ENCODE peak calls at places on chromosomes 7 and 10, in ten cellular contexts. C, B, X, J, U, N, G, V, F and P are unnamed samples.

GRCh38 chr10:42926831-42927230 is 144.2 kb downstream of the BMS1 start:
- DNase-seq in C (no peak), B (no peak), X (no peak), J (no peak), U (no peak), N (peak), G (no peak), V (no peak), F (no peak), P (no peak)

GRCh38 chr10:7576340-7576739 is 90.4 kb downstream of the ITIH5 start:
- DNase-seq in C (no peak), B (no peak), X (no peak), J (peak), U (no peak), N (no peak), G (no peak), V (no peak), F (no peak), P (no peak)

GRCh38 chr10:6907877-6908530 is 327.9 kb upstream of the PRKCQ start:
- DNase-seq in C (no peak), B (no peak), X (no peak), J (no peak), U (no peak), N (no peak), G (no peak), V (no peak), F (no peak), P (no peak)

GRCh38 chr7:44650772-44651171 is 44.3 kb downstream of the OGDH start:
- DNase-seq in C (no peak), B (no peak), X (no peak), J (peak), U (no peak), N (no peak), G (peak), V (no peak), F (peak), P (no peak)

GRCh38 chr10:127159648-127160245 is 36.6 kb downstream of the INSYN2A start:
- DNase-seq in C (no peak), B (no peak), X (no peak), J (no peak), U (no peak), N (no peak), G (no peak), V (no peak), F (no peak), P (no peak)

GRCh38 chr10:49552277-49552676 is 13.4 kb upstream of the ERCC6 start:
- DNase-seq in C (no peak), B (peak), X (no peak), J (no peak), U (no peak), N (peak), G (no peak), V (no peak), F (no peak), P (peak)

GRCh38 chr10:50375051-50375452 is 123.7 kb upstream of the ASAH2 start:
- DNase-seq in C (no peak), B (no peak), X (no peak), J (no peak), U (no peak), N (no peak), G (no peak), V (no peak), F (no peak), P (no peak)

GRCh38 chr10:70363292-70363691 is 19.1 kb downstream of the LRRC20 start:
- DNase-seq in C (no peak), B (no peak), X (no peak), J (no peak), U (no peak), N (no peak), G (no peak), V (no peak), F (no peak), P (no peak)

GRCh38 chr7:1794888-1795542 is 124.9 kb downstream of the ELFN1 start:
- DNase-seq in C (peak), B (no peak), X (no peak), J (no peak), U (peak), N (peak), G (no peak), V (no peak), F (no peak), P (peak)

GRCh38 chr7:148856035-148856881 is 27.8 kb downstream of the EZH2 start:
- DNase-seq in C (peak), B (no peak), X (peak), J (no peak), U (no peak), N (peak), G (peak), V (no peak), F (no peak), P (no peak)

GRCh38 chr7:98956937-98957336 is 78.6 kb downstream of the TRRAP start:
- DNase-seq in C (no peak), B (no peak), X (no peak), J (no peak), U (peak), N (no peak), G (peak), V (no peak), F (peak), P (peak)

GRCh38 chr10:34492081-34492480 is 323.0 kb downstream of the PARD3 start:
- DNase-seq in C (no peak), B (no peak), X (no peak), J (no peak), U (no peak), N (no peak), G (no peak), V (no peak), F (no peak), P (no peak)

GRCh38 chr7:24701232-24701898 is 55.9 kb downstream of the GSDME start:
- DNase-seq in C (no peak), B (peak), X (no peak), J (no peak), U (peak), N (peak), G (no peak), V (peak), F (no peak), P (peak)

GRCh38 chr7:132500727-132501410 is 75.4 kb downstream of the PLXNA4 start:
- DNase-seq in C (no peak), B (no peak), X (no peak), J (peak), U (no peak), N (peak), G (peak), V (no peak), F (peak), P (peak)

GRCh38 chr7:86008898-86009297 is 634.8 kb upstream of the GRM3 start:
- DNase-seq in C (no peak), B (no peak), X (no peak), J (no peak), U (no peak), N (no peak), G (no peak), V (no peak), F (no peak), P (no peak)

GRCh38 chr10:16483241-16483917 is 38.3 kb downstream of the C1QL3 start:
- DNase-seq in C (no peak), B (no peak), X (no peak), J (no peak), U (no peak), N (no peak), G (no peak), V (no peak), F (no peak), P (no peak)

GRCh38 chr10:71221586-71222202 is 9.3 kb downstream of the UNC5B start:
- DNase-seq in C (no peak), B (no peak), X (no peak), J (peak), U (no peak), N (no peak), G (no peak), V (no peak), F (no peak), P (no peak)

GRCh38 chr10:80444646-80445319 is 9.3 kb upstream of the TSPAN14 start:
- DNase-seq in C (peak), B (no peak), X (peak), J (peak), U (peak), N (peak), G (peak), V (no peak), F (peak), P (peak)

GRCh38 chr7:69739182-69739581 is 140.9 kb downstream of the AUTS2 start:
- DNase-seq in C (no peak), B (no peak), X (no peak), J (no peak), U (no peak), N (no peak), G (no peak), V (no peak), F (no peak), P (no peak)

GRCh38 chr10:63862860-63863259 is 341.7 kb downstream of the REEP3 start:
- DNase-seq in C (no peak), B (no peak), X (no peak), J (no peak), U (no peak), N (no peak), G (no peak), V (no peak), F (no peak), P (no peak)

GRCh38 chr10:80670774-80671173 is 133.1 kb downstream of the SH2D4B start:
- DNase-seq in C (no peak), B (no peak), X (no peak), J (no peak), U (no peak), N (no peak), G (no peak), V (no peak), F (no peak), P (no peak)

GRCh38 chr7:25028370-25028971 is 48.5 kb upstream of the OSBPL3 start:
- DNase-seq in C (peak), B (peak), X (no peak), J (no peak), U (peak), N (peak), G (no peak), V (peak), F (no peak), P (peak)

GRCh38 chr7:151426486-151426905 is 13.4 kb downstream of the CRYGN start:
- DNase-seq in C (no peak), B (peak), X (no peak), J (peak), U (peak), N (peak), G (peak), V (peak), F (peak), P (peak)

GRCh38 chr10:27743736-27744477 is 1.7 kb downstream of the MKX start:
- DNase-seq in C (no peak), B (no peak), X (no peak), J (no peak), U (no peak), N (peak), G (no peak), V (no peak), F (no peak), P (peak)

GRCh38 chr7:79217468-79217867 is 236.0 kb downstream of the MAGI2 start:
- DNase-seq in C (peak), B (no peak), X (no peak), J (no peak), U (no peak), N (no peak), G (no peak), V (no peak), F (no peak), P (peak)

GRCh38 chr10:2279666-2280065 is 542.3 kb upstream of the ADARB2 start:
- DNase-seq in C (no peak), B (no peak), X (no peak), J (no peak), U (no peak), N (no peak), G (no peak), V (no peak), F (no peak), P (no peak)

GRCh38 chr7:36648441-36648840 is 75.9 kb downstream of the AOAH start:
- DNase-seq in C (no peak), B (no peak), X (no peak), J (no peak), U (no peak), N (no peak), G (no peak), V (no peak), F (no peak), P (no peak)

GRCh38 chr10:34759161-34759836 is 55.8 kb downstream of the PARD3 start:
- DNase-seq in C (no peak), B (no peak), X (no peak), J (no peak), U (no peak), N (no peak), G (no peak), V (no peak), F (no peak), P (no peak)

GRCh38 chr7:81014266-81014665 is 95.4 kb upstream of the SEMA3C start:
- DNase-seq in C (no peak), B (no peak), X (no peak), J (no peak), U (no peak), N (peak), G (no peak), V (no peak), F (no peak), P (no peak)

GRCh38 chr7:46279290-46279689 is 358.2 kb upstream of the IGFBP3 start:
- DNase-seq in C (no peak), B (no peak), X (no peak), J (no peak), U (no peak), N (no peak), G (no peak), V (no peak), F (no peak), P (no peak)

GRCh38 chr10:59803714-59804113 is 50.5 kb upstream of the MRLN start:
- DNase-seq in C (no peak), B (no peak), X (no peak), J (no peak), U (no peak), N (no peak), G (no peak), V (no peak), F (no peak), P (no peak)

GRCh38 chr10:110076559-110077318 is 69.0 kb downstream of the ADD3 start:
- DNase-seq in C (peak), B (no peak), X (peak), J (no peak), U (peak), N (peak), G (peak), V (no peak), F (no peak), P (peak)

GRCh38 chr7:122802211-122802833 is 83.9 kb downstream of the CADPS2 start:
- DNase-seq in C (no peak), B (no peak), X (peak), J (no peak), U (no peak), N (peak), G (peak), V (no peak), F (peak), P (no peak)

GRCh38 chr7:155405399-155406318 is 52.3 kb upstream of the EN2 start:
- DNase-seq in C (no peak), B (no peak), X (no peak), J (no peak), U (no peak), N (no peak), G (no peak), V (no peak), F (no peak), P (no peak)

GRCh38 chr10:3090914-3091313 is 23.6 kb downstream of the PFKP start:
- DNase-seq in C (peak), B (no peak), X (no peak), J (no peak), U (no peak), N (peak), G (peak), V (no peak), F (peak), P (no peak)

GRCh38 chr10:11141571-11142091 is 124.0 kb downstream of the CELF2 start:
- DNase-seq in C (peak), B (no peak), X (no peak), J (no peak), U (no peak), N (no peak), G (no peak), V (no peak), F (no peak), P (no peak)

GRCh38 chr7:20260219-20260618 is 43.0 kb upstream of the MACC1 start:
- DNase-seq in C (no peak), B (no peak), X (no peak), J (no peak), U (no peak), N (peak), G (peak), V (no peak), F (no peak), P (no peak)

GRCh38 chr10:29533696-29534285 is 101.0 kb downstream of the SVIL start:
- DNase-seq in C (no peak), B (no peak), X (no peak), J (no peak), U (no peak), N (no peak), G (no peak), V (no peak), F (no peak), P (no peak)

GRCh38 chr10:29532256-29532878 is 102.4 kb downstream of the SVIL start:
- DNase-seq in C (no peak), B (no peak), X (no peak), J (no peak), U (no peak), N (no peak), G (no peak), V (no peak), F (no peak), P (no peak)

GRCh38 chr10:29529146-29529545 is 105.6 kb downstream of the SVIL start:
- DNase-seq in C (no peak), B (no peak), X (no peak), J (no peak), U (no peak), N (no peak), G (no peak), V (no peak), F (no peak), P (no peak)

GRCh38 chr10:29533046-29533445 is 101.7 kb downstream of the SVIL start:
- DNase-seq in C (no peak), B (no peak), X (no peak), J (no peak), U (no peak), N (no peak), G (no peak), V (no peak), F (no peak), P (no peak)

DNA sequence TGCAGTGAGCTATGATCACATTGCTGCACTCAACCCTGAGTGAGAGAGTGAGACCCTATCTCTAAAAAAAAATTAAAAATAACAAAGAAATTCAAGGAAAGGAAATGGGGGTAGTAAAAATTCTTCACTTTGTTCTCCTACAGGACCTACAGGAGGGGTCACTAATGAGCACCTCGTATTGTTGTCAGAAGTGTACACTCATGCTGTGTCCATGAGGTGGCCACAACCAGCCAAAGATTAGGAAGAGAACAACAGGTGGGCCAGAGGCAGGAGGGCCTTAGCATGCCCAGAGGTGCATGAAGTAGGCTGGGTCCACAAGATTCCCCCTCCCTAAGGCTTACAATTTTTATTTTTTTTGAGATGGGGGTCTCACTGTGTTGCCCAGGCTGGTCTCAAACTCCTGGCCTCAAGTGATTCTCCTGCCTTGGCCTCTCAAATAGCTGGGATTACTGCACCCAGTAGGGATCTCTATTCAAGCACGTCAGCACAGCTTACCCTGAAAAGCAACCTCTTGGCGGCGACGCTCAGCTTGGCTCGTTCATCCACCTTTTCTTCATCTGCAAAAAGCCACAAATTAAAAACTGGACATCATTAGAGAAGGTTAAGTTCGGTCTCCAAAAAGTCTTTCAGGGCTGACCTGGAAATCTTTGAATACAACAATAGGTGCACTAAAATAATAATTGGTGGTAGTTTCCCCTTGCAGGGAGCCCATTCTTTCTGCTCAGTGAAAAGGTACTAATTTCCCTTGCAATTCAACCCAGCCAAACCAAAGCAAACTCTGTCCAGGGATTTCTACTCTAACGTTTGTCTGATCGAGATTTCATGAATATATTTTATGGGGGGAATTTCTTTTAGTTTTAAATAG is 104.4 kb downstream of the SVIL start:
- DNase-seq in C (no peak), B (no peak), X (no peak), J (no peak), U (no peak), N (no peak), G (no peak), V (no peak), F (no peak), P (no peak)
- TF ChIP-seq CTCF in C (peak), B (no peak), X (no peak), J (no peak), U (no peak), N (no peak), G (no peak), V (no peak), F (no peak), P (no peak)

GRCh38 chr7:29806793-29807178 is 478 bp downstream of the WIPF3 start:
- DNase-seq in C (no peak), B (no peak), X (no peak), J (no peak), U (no peak), N (no peak), G (no peak), V (no peak), F (no peak), P (no peak)
- H3K4me3 ChIP-seq in C (peak), B (no peak), X (peak), J (peak), U (no peak), N (no peak), G (peak), V (no peak), F (peak), P (no peak)

DNA sequence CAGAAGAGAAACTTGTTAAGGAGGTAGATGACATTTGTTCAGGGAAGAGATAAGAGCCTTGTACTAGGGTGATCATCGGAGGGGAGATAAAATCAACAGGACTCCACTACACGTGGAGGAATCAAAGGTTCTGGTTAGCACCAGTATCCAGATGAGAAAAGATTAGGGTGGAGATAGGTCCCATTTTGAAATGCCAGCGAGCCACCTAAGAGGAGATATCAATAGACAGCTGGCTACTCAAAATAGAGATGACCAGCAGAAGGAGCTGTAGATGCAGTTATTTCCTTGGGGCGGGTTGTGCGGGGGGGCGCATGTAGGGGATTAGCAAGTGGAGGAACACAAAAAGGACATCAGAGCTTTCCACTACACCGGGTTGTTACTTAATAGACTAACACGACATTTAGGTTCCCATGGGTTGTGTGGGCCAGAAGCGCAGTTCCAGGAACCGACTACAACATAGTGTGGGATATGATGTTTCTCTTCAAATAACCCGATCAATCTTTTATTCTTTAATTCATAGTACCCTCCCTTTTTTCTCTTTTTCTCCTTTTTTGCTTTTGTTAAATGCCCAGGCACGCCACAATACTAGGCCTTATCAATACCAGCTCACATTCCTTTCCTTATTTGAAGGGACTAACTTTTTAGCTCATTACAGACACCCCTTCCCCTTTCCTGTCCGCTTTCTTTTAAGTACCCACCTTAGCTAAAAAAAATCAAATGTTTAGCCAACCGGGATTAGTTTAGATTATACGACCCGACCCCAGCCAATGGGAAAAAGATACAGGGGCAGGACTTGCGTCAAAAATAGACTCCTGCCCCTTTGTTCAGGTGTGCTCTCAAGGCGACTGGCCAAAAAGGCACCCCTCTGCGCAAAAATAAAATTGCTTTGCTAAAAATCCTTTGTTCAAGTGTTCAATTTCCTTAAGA is 2.0 kb upstream of the KIF11 start:
- DNase-seq in C (peak), B (no peak), X (peak), J (peak), U (no peak), N (peak), G (peak), V (no peak), F (peak), P (peak)
- TF ChIP-seq CTCF in C (peak), B (peak), X (peak), J (no peak), U (no peak), N (peak), G (no peak), V (peak), F (peak), P (peak)

DNA sequence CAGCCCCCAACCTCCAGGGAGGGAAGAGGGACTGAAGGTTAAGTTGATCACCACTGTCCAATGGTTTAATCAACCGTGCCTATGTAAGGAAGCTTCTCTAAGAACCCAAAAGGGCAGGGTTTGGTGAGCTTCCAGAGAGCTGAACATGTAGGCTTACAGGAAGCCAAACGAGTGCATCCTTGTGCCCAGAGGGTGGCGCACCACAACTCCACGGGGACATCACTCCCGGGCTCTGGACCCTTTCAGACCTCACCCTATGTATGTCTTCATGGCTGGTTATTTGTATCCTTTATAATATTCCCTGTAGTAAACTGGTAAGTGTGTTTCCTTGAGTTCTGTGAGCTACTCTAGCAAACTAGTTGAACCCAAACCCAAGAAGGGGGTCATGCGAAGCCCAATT is 11.5 kb upstream of the NFKB2 start:
- DNase-seq in C (no peak), B (no peak), X (no peak), J (no peak), U (no peak), N (peak), G (no peak), V (no peak), F (no peak), P (no peak)
- H3K4me3 ChIP-seq in C (no peak), B (no peak), X (no peak), J (no peak), U (no peak), N (no peak), G (no peak), V (no peak), F (no peak), P (no peak)